ENCODE peak calls at places on chromosomes 6 and 20, in six cellular contexts. I is substantia nigra, X is AG04450, V is psoas muscle, E is right atrium auricular region, O is HFFc6. M is an unnamed sample.

GRCh38 chr20:59571591-59572314 is 32.6 kb upstream of the PHACTR3 start:
- DNase-seq in I (peak; percentile 63), X (peak; percentile 23), V (peak; percentile 70), E (peak; percentile 66), O (peak; percentile 36), M (no peak)

GRCh38 chr6:15689586-15690450 is 27.0 kb upstream of the DTNBP1 start:
- DNase-seq in I (no peak), X (no peak), V (no peak), E (no peak), O (no peak), M (no peak)

GRCh38 chr20:25000268-25000801 is 7.8 kb upstream of the APMAP start:
- DNase-seq in I (no peak), X (no peak), V (peak; percentile 80), E (peak; percentile 78), O (peak; percentile 86), M (peak; percentile 83)

GRCh38 chr6:147080215-147080614 is 124.0 kb upstream of the STXBP5 start:
- DNase-seq in I (no peak), X (no peak), V (no peak), E (no peak), O (no peak), M (no peak)

GRCh38 chr20:23873370-23874015 is 6.1 kb downstream of the CST5 start:
- DNase-seq in I (no peak), X (no peak), V (no peak), E (no peak), O (no peak), M (no peak)

GRCh38 chr6:156563710-156564109 is 213.5 kb upstream of the ARID1B start:
- DNase-seq in I (no peak), X (no peak), V (no peak), E (no peak), O (no peak), M (no peak)

GRCh38 chr20:50366270-50367103 is 143.7 kb upstream of the PTPN1 start:
- DNase-seq in I (no peak), X (peak; percentile 42), V (no peak), E (peak; percentile 76), O (no peak), M (peak; percentile 81)

GRCh38 chr6:73521351-73522254 is 771 bp upstream of the EEF1A1 start:
- DNase-seq in I (peak; percentile 74), X (peak; percentile 64), V (peak; percentile 80), E (no peak), O (peak; percentile 69), M (peak; percentile 85)

GRCh38 chr6:34953084-34954025 is 64.3 kb downstream of the ANKS1A start:
- DNase-seq in I (no peak), X (no peak), V (no peak), E (no peak), O (peak; percentile 61), M (no peak)

GRCh38 chr6:21907291-21907690 is 313.7 kb downstream of the SOX4 start:
- DNase-seq in I (no peak), X (no peak), V (no peak), E (no peak), O (no peak), M (no peak)

GRCh38 chr6:134073156-134073555 is 20.7 kb upstream of the SLC2A12 start:
- DNase-seq in I (no peak), X (no peak), V (no peak), E (no peak), O (no peak), M (no peak)

GRCh38 chr20:17806739-17807441 is 107.1 kb downstream of the BANF2 start:
- DNase-seq in I (no peak), X (peak; percentile 54), V (peak; percentile 82), E (peak; percentile 81), O (peak; percentile 36), M (peak; percentile 86)

GRCh38 chr6:111842891-111843290 is 30.4 kb downstream of the FYN start:
- DNase-seq in I (no peak), X (no peak), V (no peak), E (no peak), O (no peak), M (no peak)

GRCh38 chr6:41470341-41471063 is 75.7 kb upstream of the FOXP4 start:
- DNase-seq in I (no peak), X (no peak), V (peak; percentile 86), E (peak; percentile 86), O (no peak), M (peak; percentile 80)

GRCh38 chr20:57287007-57287810 is 20.8 kb upstream of the BMP7 start:
- DNase-seq in I (no peak), X (no peak), V (no peak), E (no peak), O (no peak), M (no peak)

GRCh38 chr6:133991096-133991593 is 38.1 kb downstream of the TBPL1 start:
- DNase-seq in I (no peak), X (peak; percentile 61), V (no peak), E (no peak), O (peak; percentile 72), M (no peak)

M was measured in Right ventricle myocardium inferior.